ENCODE peak calls at places on chromosomes 3 and 15, in nine cellular contexts. One of them, this sample, is unnamed.

GRCh38 chr3:36166477-36166876 is 213.8 kb upstream of the STAC start:
- DNase-seq in B cell: no peak
- DNase-seq in endothelial cell: no peak
- DNase-seq in A673: peak
- DNase-seq in mesothelial cell of epicardium: no peak
- DNase-seq in GM12865: no peak
- DNase-seq in astrocyte of the spinal cord: peak
- DNase-seq in neural crest cell: no peak
- DNase-seq in tibial artery: no peak
- DNase-seq in this sample: no peak

GRCh38 chr3:148697311-148698189 is at the start of gene AGTR1:
- DNase-seq in B cell: no peak
- DNase-seq in endothelial cell: peak
- DNase-seq in astrocyte of the spinal cord: peak
- DNase-seq in A673: peak
- DNase-seq in neural crest cell: peak
- DNase-seq in mesothelial cell of epicardium: peak
- DNase-seq in tibial artery: peak
- DNase-seq in GM12865: no peak
- DNase-seq in this sample: peak

GRCh38 chr15:65032823-65033537 is 3.5 kb upstream of the MTFMT start:
- DNase-seq in B cell: peak
- DNase-seq in neural crest cell: peak
- DNase-seq in tibial artery: peak
- DNase-seq in GM12865: peak
- DNase-seq in endothelial cell: peak
- DNase-seq in astrocyte of the spinal cord: peak
- DNase-seq in A673: peak
- DNase-seq in mesothelial cell of epicardium: no peak
- DNase-seq in this sample: peak

GRCh38 chr3:30894521-30895289 is at the start of gene GADL1:
- DNase-seq in tibial artery: peak
- DNase-seq in A673: peak
- DNase-seq in GM12865: peak
- DNase-seq in neural crest cell: peak
- DNase-seq in astrocyte of the spinal cord: peak
- DNase-seq in B cell: no peak
- DNase-seq in mesothelial cell of epicardium: peak
- DNase-seq in endothelial cell: peak
- DNase-seq in this sample: peak

GRCh38 chr3:43525941-43526607 is 95.7 kb downstream of the ANO10 start:
- DNase-seq in B cell: no peak
- DNase-seq in mesothelial cell of epicardium: no peak
- DNase-seq in tibial artery: no peak
- DNase-seq in A673: peak
- DNase-seq in neural crest cell: no peak
- DNase-seq in astrocyte of the spinal cord: peak
- DNase-seq in endothelial cell: no peak
- DNase-seq in GM12865: no peak
- DNase-seq in this sample: no peak

GRCh38 chr3:86995537-86995936 is 4.6 kb upstream of the VGLL3 start:
- DNase-seq in mesothelial cell of epicardium: no peak
- DNase-seq in GM12865: no peak
- DNase-seq in neural crest cell: no peak
- DNase-seq in astrocyte of the spinal cord: peak
- DNase-seq in B cell: no peak
- DNase-seq in endothelial cell: no peak
- DNase-seq in tibial artery: no peak
- DNase-seq in A673: no peak
- DNase-seq in this sample: no peak

GRCh38 chr3:55006277-55006676 is 78.4 kb upstream of the LRTM1 start:
- DNase-seq in tibial artery: no peak
- DNase-seq in astrocyte of the spinal cord: no peak
- DNase-seq in endothelial cell: no peak
- DNase-seq in mesothelial cell of epicardium: no peak
- DNase-seq in B cell: no peak
- DNase-seq in GM12865: no peak
- DNase-seq in neural crest cell: no peak
- DNase-seq in A673: no peak
- DNase-seq in this sample: no peak

GRCh38 chr15:48389701-48390143 is 58.5 kb downstream of the DUT start:
- DNase-seq in astrocyte of the spinal cord: peak
- DNase-seq in A673: no peak
- DNase-seq in B cell: no peak
- DNase-seq in mesothelial cell of epicardium: no peak
- DNase-seq in neural crest cell: no peak
- DNase-seq in GM12865: no peak
- DNase-seq in tibial artery: no peak
- DNase-seq in endothelial cell: no peak
- DNase-seq in this sample: no peak

GRCh38 chr3:43031490-43032216 is 52.5 kb downstream of the GASK1A start:
- DNase-seq in tibial artery: peak
- DNase-seq in neural crest cell: no peak
- DNase-seq in B cell: no peak
- DNase-seq in mesothelial cell of epicardium: no peak
- DNase-seq in astrocyte of the spinal cord: no peak
- DNase-seq in A673: no peak
- DNase-seq in GM12865: no peak
- DNase-seq in endothelial cell: no peak
- DNase-seq in this sample: no peak

GRCh38 chr15:101048191-101049011 is 129.2 kb downstream of the LRRK1 start:
- DNase-seq in neural crest cell: peak
- DNase-seq in endothelial cell: no peak
- DNase-seq in A673: no peak
- DNase-seq in GM12865: no peak
- DNase-seq in tibial artery: no peak
- DNase-seq in mesothelial cell of epicardium: peak
- DNase-seq in B cell: no peak
- DNase-seq in astrocyte of the spinal cord: no peak
- DNase-seq in this sample: peak

GRCh38 chr3:161551697-161552096 is 55.1 kb downstream of the OTOL1 start:
- DNase-seq in GM12865: no peak
- DNase-seq in astrocyte of the spinal cord: no peak
- DNase-seq in tibial artery: no peak
- DNase-seq in mesothelial cell of epicardium: no peak
- DNase-seq in B cell: no peak
- DNase-seq in A673: no peak
- DNase-seq in endothelial cell: no peak
- DNase-seq in neural crest cell: no peak
- DNase-seq in this sample: no peak

GRCh38 chr3:43477600-43477999 is 144.2 kb downstream of the ANO10 start:
- DNase-seq in B cell: no peak
- DNase-seq in neural crest cell: no peak
- DNase-seq in A673: no peak
- DNase-seq in mesothelial cell of epicardium: no peak
- DNase-seq in tibial artery: no peak
- DNase-seq in endothelial cell: no peak
- DNase-seq in astrocyte of the spinal cord: no peak
- DNase-seq in GM12865: no peak
- DNase-seq in this sample: no peak

GRCh38 chr3:105618561-105618960 is 250.3 kb downstream of the CBLB start:
- DNase-seq in endothelial cell: no peak
- DNase-seq in A673: no peak
- DNase-seq in GM12865: no peak
- DNase-seq in astrocyte of the spinal cord: no peak
- DNase-seq in neural crest cell: no peak
- DNase-seq in mesothelial cell of epicardium: no peak
- DNase-seq in B cell: no peak
- DNase-seq in tibial artery: no peak
- DNase-seq in this sample: no peak

GRCh38 chr3:105616374-105616915 is 249.7 kb downstream of the ALCAM start:
- DNase-seq in neural crest cell: no peak
- DNase-seq in B cell: no peak
- DNase-seq in tibial artery: no peak
- DNase-seq in astrocyte of the spinal cord: no peak
- DNase-seq in GM12865: no peak
- DNase-seq in A673: no peak
- DNase-seq in mesothelial cell of epicardium: no peak
- DNase-seq in endothelial cell: no peak
- DNase-seq in this sample: no peak

GRCh38 chr3:105620236-105620635 is 248.6 kb downstream of the CBLB start:
- DNase-seq in astrocyte of the spinal cord: no peak
- DNase-seq in B cell: no peak
- DNase-seq in GM12865: no peak
- DNase-seq in endothelial cell: no peak
- DNase-seq in neural crest cell: no peak
- DNase-seq in tibial artery: no peak
- DNase-seq in mesothelial cell of epicardium: no peak
- DNase-seq in A673: no peak
- DNase-seq in this sample: no peak

GRCh38 chr3:105615814-105616213 is 249.1 kb downstream of the ALCAM start:
- DNase-seq in A673: no peak
- DNase-seq in endothelial cell: no peak
- DNase-seq in GM12865: peak
- DNase-seq in mesothelial cell of epicardium: no peak
- DNase-seq in tibial artery: no peak
- DNase-seq in neural crest cell: no peak
- DNase-seq in astrocyte of the spinal cord: no peak
- DNase-seq in B cell: no peak
- DNase-seq in this sample: no peak

DNA sequence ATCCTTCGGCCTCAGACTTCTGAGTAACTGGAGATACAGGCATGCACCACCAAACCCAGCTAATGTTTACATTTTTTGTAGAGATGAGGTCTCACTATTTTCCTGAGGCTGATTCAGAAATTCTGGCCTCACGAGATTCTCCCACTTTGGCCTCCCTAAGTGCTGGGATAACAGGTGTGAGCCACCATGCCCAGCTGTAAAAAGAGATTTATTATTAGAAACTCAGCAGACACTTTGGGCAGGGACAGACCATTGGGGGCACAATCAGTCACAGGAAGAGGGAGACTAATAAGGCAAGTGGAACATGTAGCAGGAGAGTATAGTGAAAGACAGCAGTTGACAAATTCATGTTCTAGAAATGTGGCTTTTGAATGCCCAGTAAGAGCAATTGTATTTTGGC is 249.2 kb downstream of the CBLB start:
- DNase-seq in neural crest cell: no peak
- DNase-seq in GM12865: no peak
- DNase-seq in A673: no peak
- DNase-seq in B cell: no peak
- DNase-seq in endothelial cell: no peak
- DNase-seq in mesothelial cell of epicardium: no peak
- DNase-seq in tibial artery: no peak
- DNase-seq in astrocyte of the spinal cord: no peak
- DNase-seq in this sample: no peak
- TF ChIP-seq CTCF in neural crest cell: no peak
- TF ChIP-seq CTCF in GM12865: no peak
- TF ChIP-seq CTCF in A673: no peak
- TF ChIP-seq CTCF in B cell: no peak
- TF ChIP-seq CTCF in endothelial cell: no peak
- TF ChIP-seq CTCF in mesothelial cell of epicardium: no peak
- TF ChIP-seq CTCF in tibial artery: no peak
- TF ChIP-seq CTCF in astrocyte of the spinal cord: no peak
- TF ChIP-seq CTCF in this sample: no peak

GRCh38 chr3:141487419-141488345 is 855 bp downstream of the RASA2 start:
- DNase-seq in A673: peak
- DNase-seq in neural crest cell: peak
- DNase-seq in mesothelial cell of epicardium: peak
- DNase-seq in B cell: peak
- DNase-seq in GM12865: peak
- DNase-seq in tibial artery: peak
- DNase-seq in endothelial cell: peak
- DNase-seq in astrocyte of the spinal cord: peak
- DNase-seq in this sample: peak

GRCh38 chr3:141486735-141487418 is at the start of gene RASA2:
- DNase-seq in B cell: peak
- DNase-seq in astrocyte of the spinal cord: no peak
- DNase-seq in mesothelial cell of epicardium: peak
- DNase-seq in tibial artery: peak
- DNase-seq in A673: peak
- DNase-seq in GM12865: peak
- DNase-seq in endothelial cell: peak
- DNase-seq in neural crest cell: peak
- DNase-seq in this sample: peak

GRCh38 chr3:141485578-141486415 is 1.0 kb upstream of the RASA2 start:
- DNase-seq in A673: peak
- DNase-seq in tibial artery: no peak
- DNase-seq in astrocyte of the spinal cord: peak
- DNase-seq in B cell: no peak
- DNase-seq in GM12865: no peak
- DNase-seq in mesothelial cell of epicardium: no peak
- DNase-seq in neural crest cell: no peak
- DNase-seq in endothelial cell: no peak
- DNase-seq in this sample: no peak

GRCh38 chr3:141484701-141485287 is 2.0 kb upstream of the RASA2 start:
- DNase-seq in tibial artery: no peak
- DNase-seq in A673: no peak
- DNase-seq in GM12865: no peak
- DNase-seq in B cell: no peak
- DNase-seq in astrocyte of the spinal cord: no peak
- DNase-seq in endothelial cell: no peak
- DNase-seq in mesothelial cell of epicardium: no peak
- DNase-seq in neural crest cell: no peak
- DNase-seq in this sample: no peak

GRCh38 chr3:141486416-141486734 is 452 bp upstream of the RASA2 start:
- DNase-seq in astrocyte of the spinal cord: peak
- DNase-seq in B cell: no peak
- DNase-seq in mesothelial cell of epicardium: no peak
- DNase-seq in tibial artery: peak
- DNase-seq in neural crest cell: no peak
- DNase-seq in GM12865: no peak
- DNase-seq in endothelial cell: no peak
- DNase-seq in A673: no peak
- DNase-seq in this sample: no peak
- TF ChIP-seq CTCF in astrocyte of the spinal cord: no peak
- TF ChIP-seq CTCF in B cell: no peak
- TF ChIP-seq CTCF in mesothelial cell of epicardium: no peak
- TF ChIP-seq CTCF in tibial artery: no peak
- TF ChIP-seq CTCF in neural crest cell: no peak
- TF ChIP-seq CTCF in GM12865: no peak
- TF ChIP-seq CTCF in endothelial cell: no peak
- TF ChIP-seq CTCF in A673: no peak
- TF ChIP-seq CTCF in this sample: no peak

GRCh38 chr3:106628407-106628806 is 748.8 kb upstream of the CCDC54 start:
- DNase-seq in astrocyte of the spinal cord: peak
- DNase-seq in B cell: no peak
- DNase-seq in GM12865: no peak
- DNase-seq in neural crest cell: no peak
- DNase-seq in A673: peak
- DNase-seq in tibial artery: no peak
- DNase-seq in mesothelial cell of epicardium: no peak
- DNase-seq in endothelial cell: no peak
- DNase-seq in this sample: no peak
- TF ChIP-seq CTCF in astrocyte of the spinal cord: no peak
- TF ChIP-seq CTCF in B cell: no peak
- TF ChIP-seq CTCF in GM12865: no peak
- TF ChIP-seq CTCF in neural crest cell: no peak
- TF ChIP-seq CTCF in A673: no peak
- TF ChIP-seq CTCF in tibial artery: no peak
- TF ChIP-seq CTCF in mesothelial cell of epicardium: no peak
- TF ChIP-seq CTCF in endothelial cell: no peak
- TF ChIP-seq CTCF in this sample: no peak

DNA sequence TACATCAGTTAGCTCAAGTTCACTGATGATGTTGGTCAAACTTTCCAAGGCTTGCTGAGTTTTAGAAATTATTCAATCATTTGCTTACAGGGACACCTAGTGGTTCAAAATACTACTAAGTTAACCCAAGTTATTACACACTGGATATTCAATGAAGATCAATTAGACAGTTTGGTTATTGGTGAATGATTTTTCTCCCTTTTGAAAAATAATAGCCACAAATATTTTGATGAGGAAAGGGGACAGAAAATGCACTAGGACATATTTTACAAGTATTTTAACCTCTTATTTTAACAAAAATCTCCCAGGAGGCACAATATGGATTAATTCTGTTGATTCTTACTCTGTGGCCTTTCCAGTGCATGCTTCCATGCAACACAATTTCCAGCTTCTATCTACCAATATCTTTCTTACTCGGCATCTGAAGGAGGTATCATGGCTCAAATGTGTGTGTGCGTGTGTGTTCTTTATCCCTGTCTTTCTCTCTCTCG is 20.1 kb upstream of the GOLGA6L2 start:
- DNase-seq in endothelial cell: no peak
- DNase-seq in B cell: no peak
- DNase-seq in GM12865: peak
- DNase-seq in neural crest cell: no peak
- DNase-seq in A673: peak
- DNase-seq in tibial artery: no peak
- DNase-seq in mesothelial cell of epicardium: no peak
- DNase-seq in astrocyte of the spinal cord: peak
- DNase-seq in this sample: no peak
- TF ChIP-seq CTCF in endothelial cell: peak
- TF ChIP-seq CTCF in B cell: peak
- TF ChIP-seq CTCF in GM12865: peak
- TF ChIP-seq CTCF in neural crest cell: peak
- TF ChIP-seq CTCF in A673: peak
- TF ChIP-seq CTCF in tibial artery: peak
- TF ChIP-seq CTCF in mesothelial cell of epicardium: no peak
- TF ChIP-seq CTCF in astrocyte of the spinal cord: peak
- TF ChIP-seq CTCF in this sample: peak